ENCODE peak calls at places on chromosome 12, in eight cellular contexts. P is body of pancreas; M is dermis blood vessel endothelial cell; B is Right ventricle myocardium superior; X is stimulated activated CD4-positive, alpha-beta T cell treated with anti-CD3 and anti-CD28 coated beads, Interleukin-4, amount 100 ng/mL, for 1 hour; H is neural progenitor cell; R is GM03348; U is effector CD8-positive, alpha-beta T cell. N is an unnamed sample.

GRCh38 chr12:45671254-45671653 is 58.3 kb upstream of the ARID2 start:
- DNase-seq in M (no peak), R (peak), P (no peak), U (no peak), B (no peak), X (no peak), H (no peak), N (no peak)

GRCh38 chr12:58918475-58918874 is 1.8 kb downstream of the LRIG3 start:
- DNase-seq in P (no peak), B (no peak), U (no peak), X (no peak), M (peak), H (peak), R (no peak), N (no peak)

GRCh38 chr12:72925716-72926115 is 653.5 kb downstream of the TRHDE start:
- DNase-seq in X (no peak), P (no peak), B (no peak), U (no peak), R (no peak), M (no peak), H (no peak), N (no peak)

GRCh38 chr12:120928864-120929652 is 24.9 kb upstream of the SPPL3 start:
- DNase-seq in M (no peak), P (peak), B (no peak), R (no peak), U (no peak), H (peak), X (no peak), N (no peak)

GRCh38 chr12:132200800-132201199 is 56.5 kb downstream of the NOC4L start:
- DNase-seq in H (no peak), R (no peak), P (no peak), B (no peak), M (no peak), X (no peak), U (no peak), N (no peak)

GRCh38 chr12:112848972-112849371 is 57.4 kb downstream of the RPH3A start:
- DNase-seq in R (no peak), B (no peak), P (no peak), X (no peak), M (no peak), U (no peak), H (no peak), N (no peak)

GRCh38 chr12:68348419-68348818 is 16.3 kb upstream of the MDM1 start:
- DNase-seq in H (no peak), U (no peak), M (no peak), R (no peak), P (no peak), B (no peak), X (no peak), N (no peak)

GRCh38 chr12:125983784-125984510 is 918.7 kb downstream of the AACS start:
- DNase-seq in M (no peak), X (no peak), R (no peak), U (no peak), H (peak), B (peak), P (peak), N (no peak)

GRCh38 chr12:1776139-1776975 is 44.0 kb upstream of the LRTM2 start:
- DNase-seq in B (no peak), H (peak), M (peak), P (no peak), U (no peak), R (peak), X (no peak), N (no peak)